ENCODE peak calls at places on chromosomes 11 and 22, in four cellular contexts. One of them, this sample, is unnamed.

GRCh38 chr22:36227396-36227795 is 11.9 kb downstream of the APOL2 start:
- DNase-seq in hepatocyte: no peak
- DNase-seq in transverse colon: no peak
- DNase-seq in fibroblast of lung: no peak
- DNase-seq in this sample: no peak

GRCh38 chr11:96097844-96098421 is 174.0 kb upstream of the MTMR2 start:
- DNase-seq in hepatocyte: no peak
- DNase-seq in transverse colon: peak; percentile 23
- DNase-seq in fibroblast of lung: no peak
- DNase-seq in this sample: no peak

GRCh38 chr11:13010737-13011342 is 1.7 kb downstream of the RASSF10 start:
- DNase-seq in fibroblast of lung: no peak
- DNase-seq in hepatocyte: peak; percentile 34
- DNase-seq in transverse colon: peak; percentile 13
- DNase-seq in this sample: peak; percentile 41

GRCh38 chr11:13535819-13536218 is 40.0 kb upstream of the PTH start:
- DNase-seq in hepatocyte: no peak
- DNase-seq in transverse colon: no peak
- DNase-seq in fibroblast of lung: no peak
- DNase-seq in this sample: no peak

GRCh38 chr11:19635332-19635731 is 77.3 kb upstream of the NAV2 start:
- DNase-seq in transverse colon: no peak
- DNase-seq in fibroblast of lung: no peak
- DNase-seq in hepatocyte: no peak
- DNase-seq in this sample: no peak

GRCh38 chr11:131511794-131512193 is 141.4 kb downstream of the NTM start:
- DNase-seq in transverse colon: peak; percentile 42
- DNase-seq in fibroblast of lung: no peak
- DNase-seq in hepatocyte: peak; percentile 64
- DNase-seq in this sample: peak; percentile 41

GRCh38 chr11:123020968-123021367 is 39.3 kb upstream of the BSX start:
- DNase-seq in transverse colon: peak; percentile 10
- DNase-seq in fibroblast of lung: peak; percentile 57
- DNase-seq in hepatocyte: peak; percentile 66
- DNase-seq in this sample: peak; percentile 49

GRCh38 chr22:30609260-30610185 is 2.5 kb downstream of the TCN2 start:
- DNase-seq in fibroblast of lung: peak; percentile 88
- DNase-seq in hepatocyte: peak; percentile 85
- DNase-seq in transverse colon: peak; percentile 82
- DNase-seq in this sample: peak; percentile 30

GRCh38 chr11:46392421-46393230 is 1.1 kb upstream of the CHRM4 start:
- DNase-seq in hepatocyte: peak; percentile 94
- DNase-seq in transverse colon: peak; percentile 85
- DNase-seq in fibroblast of lung: peak; percentile 75
- DNase-seq in this sample: peak; percentile 88

GRCh38 chr11:61871158-61871597 is 20.2 kb downstream of the FADS3 start:
- DNase-seq in fibroblast of lung: peak; percentile 75
- DNase-seq in hepatocyte: peak; percentile 91
- DNase-seq in transverse colon: peak; percentile 65
- DNase-seq in this sample: peak; percentile 86

GRCh38 chr22:27258773-27259172 is 542.8 kb downstream of the MN1 start:
- DNase-seq in transverse colon: no peak
- DNase-seq in fibroblast of lung: no peak
- DNase-seq in hepatocyte: no peak
- DNase-seq in this sample: peak; percentile 30

GRCh38 chr11:83764643-83765042 is 478.5 kb upstream of the CCDC90B start:
- DNase-seq in fibroblast of lung: no peak
- DNase-seq in transverse colon: no peak
- DNase-seq in hepatocyte: no peak
- DNase-seq in this sample: no peak

GRCh38 chr11:134583397-134583990 is 171.5 kb upstream of the B3GAT1 start:
- DNase-seq in hepatocyte: no peak
- DNase-seq in fibroblast of lung: no peak
- DNase-seq in transverse colon: no peak
- DNase-seq in this sample: no peak

GRCh38 chr11:86620796-86621575 is 51.4 kb downstream of the ME3 start:
- DNase-seq in hepatocyte: no peak
- DNase-seq in transverse colon: no peak
- DNase-seq in fibroblast of lung: peak; percentile 91
- DNase-seq in this sample: peak; percentile 27

GRCh38 chr22:31680764-31681624 is 19.0 kb upstream of the PISD start:
- DNase-seq in hepatocyte: no peak
- DNase-seq in fibroblast of lung: peak; percentile 69
- DNase-seq in transverse colon: peak; percentile 38
- DNase-seq in this sample: no peak

GRCh38 chr11:87870081-87870480 is 305.2 kb downstream of the RAB38 start:
- DNase-seq in hepatocyte: no peak
- DNase-seq in transverse colon: no peak
- DNase-seq in fibroblast of lung: no peak
- DNase-seq in this sample: no peak

GRCh38 chr11:69122642-69123431 is 32.9 kb upstream of the SMIM38 start:
- DNase-seq in hepatocyte: peak; percentile 92
- DNase-seq in transverse colon: peak; percentile 92
- DNase-seq in fibroblast of lung: peak; percentile 58
- DNase-seq in this sample: no peak

GRCh38 chr11:4393209-4394196 is at the start of gene TRIM21:
- DNase-seq in fibroblast of lung: peak; percentile 83
- DNase-seq in transverse colon: peak; percentile 89
- DNase-seq in hepatocyte: peak; percentile 92
- DNase-seq in this sample: peak; percentile 93

GRCh38 chr11:17012712-17013547 is 1.3 kb downstream of the PLEKHA7 start:
- DNase-seq in transverse colon: peak; percentile 75
- DNase-seq in fibroblast of lung: peak; percentile 72
- DNase-seq in hepatocyte: peak; percentile 71
- DNase-seq in this sample: peak; percentile 58

GRCh38 chr22:20084547-20085413 is 4.7 kb downstream of the DGCR8 start:
- DNase-seq in transverse colon: no peak
- DNase-seq in fibroblast of lung: no peak
- DNase-seq in hepatocyte: peak; percentile 47
- DNase-seq in this sample: peak; percentile 55

GRCh38 chr11:17496406-17496805 is 19.8 kb upstream of the ABCC8 start:
- DNase-seq in hepatocyte: no peak
- DNase-seq in fibroblast of lung: peak; percentile 8
- DNase-seq in transverse colon: no peak
- DNase-seq in this sample: peak; percentile 23

GRCh38 chr11:92225206-92225562 is 566 bp downstream of the FAT3 start:
- DNase-seq in transverse colon: no peak
- DNase-seq in hepatocyte: peak; percentile 17
- DNase-seq in fibroblast of lung: no peak
- DNase-seq in this sample: peak; percentile 30

GRCh38 chr11:57460756-57461749 is 725 bp downstream of the RTN4RL2 start:
- DNase-seq in transverse colon: no peak
- DNase-seq in hepatocyte: no peak
- DNase-seq in fibroblast of lung: no peak
- DNase-seq in this sample: no peak

GRCh38 chr11:128179512-128179911 is 407.8 kb downstream of the ETS1 start:
- DNase-seq in hepatocyte: peak; percentile 35
- DNase-seq in transverse colon: no peak
- DNase-seq in fibroblast of lung: no peak
- DNase-seq in this sample: no peak

GRCh38 chr11:45698777-45699497 is 33.5 kb upstream of the CHST1 start:
- DNase-seq in hepatocyte: no peak
- DNase-seq in fibroblast of lung: no peak
- DNase-seq in transverse colon: no peak
- DNase-seq in this sample: no peak

GRCh38 chr11:68689737-68690625 is 5.6 kb downstream of the GAL start:
- DNase-seq in fibroblast of lung: no peak
- DNase-seq in transverse colon: no peak
- DNase-seq in hepatocyte: no peak
- DNase-seq in this sample: no peak

GRCh38 chr11:118657709-118658108 is 21.7 kb downstream of the TREH start:
- DNase-seq in hepatocyte: no peak
- DNase-seq in transverse colon: no peak
- DNase-seq in fibroblast of lung: no peak
- DNase-seq in this sample: no peak

GRCh38 chr11:48007677-48008076 is 27.3 kb downstream of the PTPRJ start:
- DNase-seq in transverse colon: no peak
- DNase-seq in hepatocyte: no peak
- DNase-seq in fibroblast of lung: no peak
- DNase-seq in this sample: no peak
- H3K4me1 ChIP-seq in transverse colon: peaks cover 7% of the 10 kb centered on the region
- H3K4me1 ChIP-seq in hepatocyte: no peaks in the 10 kb centered on the region
- H3K4me1 ChIP-seq in fibroblast of lung: peaks cover 12% of the 10 kb centered on the region
- H3K4me1 ChIP-seq in this sample: no peaks in the 10 kb centered on the region

GRCh38 chr22:46577361-46578249 is 40.2 kb upstream of the CELSR1 start:
- DNase-seq in fibroblast of lung: no peak
- DNase-seq in hepatocyte: peak; percentile 33
- DNase-seq in transverse colon: peak; percentile 41
- DNase-seq in this sample: no peak

GRCh38 chr22:46579751-46580449 is 40.3 kb upstream of the GRAMD4 start:
- DNase-seq in hepatocyte: peak; percentile 8
- DNase-seq in fibroblast of lung: no peak
- DNase-seq in transverse colon: no peak
- DNase-seq in this sample: no peak

GRCh38 chr22:46580940-46581579 is 39.1 kb upstream of the GRAMD4 start:
- DNase-seq in transverse colon: no peak
- DNase-seq in hepatocyte: peak; percentile 8
- DNase-seq in fibroblast of lung: no peak
- DNase-seq in this sample: no peak

GRCh38 chr22:46578251-46578823 is 40.9 kb upstream of the CELSR1 start:
- DNase-seq in transverse colon: no peak
- DNase-seq in fibroblast of lung: no peak
- DNase-seq in hepatocyte: peak; percentile 8
- DNase-seq in this sample: no peak

GRCh38 chr22:46578824-46579561 is 41.2 kb upstream of the GRAMD4 start:
- DNase-seq in transverse colon: peak; percentile 60
- DNase-seq in hepatocyte: peak; percentile 56
- DNase-seq in fibroblast of lung: peak; percentile 71
- DNase-seq in this sample: no peak
- H3K4me1 ChIP-seq in transverse colon: peaks cover 46% of the 10 kb centered on the region
- H3K4me1 ChIP-seq in hepatocyte: peaks cover 65% of the 10 kb centered on the region
- H3K4me1 ChIP-seq in fibroblast of lung: no peaks in the 10 kb centered on the region
- H3K4me1 ChIP-seq in this sample: peaks cover 19% of the 10 kb centered on the region

GRCh38 chr11:126350811-126351210 is 4.7 kb upstream of the ST3GAL4 start:
- DNase-seq in hepatocyte: no peak
- DNase-seq in transverse colon: no peak
- DNase-seq in fibroblast of lung: no peak
- DNase-seq in this sample: no peak
- H3K4me1 ChIP-seq in hepatocyte: peaks cover 42% of the 10 kb centered on the region
- H3K4me1 ChIP-seq in transverse colon: peaks cover 21% of the 10 kb centered on the region
- H3K4me1 ChIP-seq in fibroblast of lung: peaks cover 30% of the 10 kb centered on the region
- H3K4me1 ChIP-seq in this sample: peaks cover 80% of the 10 kb centered on the region

GRCh38 chr11:34825670-34826383 is 90.4 kb downstream of the APIP start:
- DNase-seq in fibroblast of lung: no peak
- DNase-seq in hepatocyte: peak; percentile 49
- DNase-seq in transverse colon: peak; percentile 76
- DNase-seq in this sample: no peak

GRCh38 chr11:34825315-34825669 is 90.9 kb downstream of the APIP start:
- DNase-seq in fibroblast of lung: no peak
- DNase-seq in transverse colon: no peak
- DNase-seq in hepatocyte: no peak
- DNase-seq in this sample: no peak

GRCh38 chr11:34823197-34823596 is 93.0 kb downstream of the APIP start:
- DNase-seq in transverse colon: no peak
- DNase-seq in fibroblast of lung: no peak
- DNase-seq in hepatocyte: no peak
- DNase-seq in this sample: no peak

GRCh38 chr11:34824425-34824824 is 91.8 kb downstream of the APIP start:
- DNase-seq in hepatocyte: no peak
- DNase-seq in transverse colon: no peak
- DNase-seq in fibroblast of lung: no peak
- DNase-seq in this sample: no peak

GRCh38 chr11:34823639-34824038 is 92.5 kb downstream of the APIP start:
- DNase-seq in transverse colon: no peak
- DNase-seq in hepatocyte: no peak
- DNase-seq in fibroblast of lung: no peak
- DNase-seq in this sample: no peak
- H3K4me1 ChIP-seq in transverse colon: peaks cover 8% of the 10 kb centered on the region
- H3K4me1 ChIP-seq in hepatocyte: peaks cover 16% of the 10 kb centered on the region
- H3K4me1 ChIP-seq in fibroblast of lung: no peaks in the 10 kb centered on the region
- H3K4me1 ChIP-seq in this sample: no peaks in the 10 kb centered on the region